ENCODE peak calls at places on chromosomes 3 and 15, in seven cellular contexts. One of them, this sample, is unnamed.

GRCh38 chr3:17412950-17413530 is 329.4 kb downstream of the TBC1D5 start:
- DNase-seq in uterus: no peak
- DNase-seq in H54: no peak
- DNase-seq in HCT116: peak
- DNase-seq in stomach: no peak
- DNase-seq in K562: peak
- DNase-seq in tibial nerve: peak
- DNase-seq in this sample: peak

GRCh38 chr3:14617508-14618023 is 34.0 kb upstream of the CCDC174 start:
- DNase-seq in uterus: no peak
- DNase-seq in H54: no peak
- DNase-seq in HCT116: no peak
- DNase-seq in stomach: no peak
- DNase-seq in K562: no peak
- DNase-seq in tibial nerve: no peak
- DNase-seq in this sample: no peak

GRCh38 chr15:32844118-32844711 is 126.4 kb downstream of the GREM1 start:
- DNase-seq in uterus: no peak
- DNase-seq in H54: no peak
- DNase-seq in HCT116: peak
- DNase-seq in stomach: no peak
- DNase-seq in K562: peak
- DNase-seq in tibial nerve: no peak
- DNase-seq in this sample: peak

GRCh38 chr15:44194397-44195150 is 497 bp downstream of the FRMD5 start:
- DNase-seq in uterus: peak
- DNase-seq in H54: peak
- DNase-seq in HCT116: no peak
- DNase-seq in stomach: peak
- DNase-seq in K562: peak
- DNase-seq in tibial nerve: no peak
- DNase-seq in this sample: peak

GRCh38 chr3:142047021-142047369 is 102.3 kb downstream of the TFDP2 start:
- DNase-seq in uterus: no peak
- DNase-seq in H54: no peak
- DNase-seq in HCT116: no peak
- DNase-seq in stomach: no peak
- DNase-seq in K562: no peak
- DNase-seq in tibial nerve: no peak
- DNase-seq in this sample: no peak

GRCh38 chr3:123688241-123688747 is 103.4 kb upstream of the HACD2 start:
- DNase-seq in uterus: no peak
- DNase-seq in H54: peak
- DNase-seq in HCT116: peak
- DNase-seq in stomach: no peak
- DNase-seq in K562: no peak
- DNase-seq in tibial nerve: no peak
- DNase-seq in this sample: no peak

GRCh38 chr3:36876181-36876936 is 68.5 kb downstream of the TRANK1 start:
- DNase-seq in uterus: no peak
- DNase-seq in H54: no peak
- DNase-seq in HCT116: no peak
- DNase-seq in stomach: no peak
- DNase-seq in K562: peak
- DNase-seq in tibial nerve: no peak
- DNase-seq in this sample: no peak

GRCh38 chr15:81939604-81940440 is 106.0 kb downstream of the MEX3B start:
- DNase-seq in uterus: no peak
- DNase-seq in H54: no peak
- DNase-seq in HCT116: peak
- DNase-seq in stomach: no peak
- DNase-seq in K562: peak
- DNase-seq in tibial nerve: no peak
- DNase-seq in this sample: peak

GRCh38 chr3:11095932-11096265 is 58.4 kb upstream of the HRH1 start:
- DNase-seq in uterus: no peak
- DNase-seq in H54: no peak
- DNase-seq in HCT116: peak
- DNase-seq in stomach: no peak
- DNase-seq in K562: peak
- DNase-seq in tibial nerve: no peak
- DNase-seq in this sample: no peak

GRCh38 chr15:99944131-99944530 is 210.9 kb upstream of the LYSMD4 start:
- DNase-seq in uterus: no peak
- DNase-seq in H54: no peak
- DNase-seq in HCT116: no peak
- DNase-seq in stomach: no peak
- DNase-seq in K562: no peak
- DNase-seq in tibial nerve: no peak
- DNase-seq in this sample: no peak

GRCh38 chr15:79157631-79158592 is 67.3 kb upstream of the RASGRF1 start:
- DNase-seq in uterus: no peak
- DNase-seq in H54: no peak
- DNase-seq in HCT116: no peak
- DNase-seq in stomach: no peak
- DNase-seq in K562: no peak
- DNase-seq in tibial nerve: no peak
- DNase-seq in this sample: no peak

GRCh38 chr3:148796799-148797198 is 30.8 kb upstream of the CPB1 start:
- DNase-seq in uterus: no peak
- DNase-seq in H54: no peak
- DNase-seq in HCT116: peak
- DNase-seq in stomach: no peak
- DNase-seq in K562: no peak
- DNase-seq in tibial nerve: no peak
- DNase-seq in this sample: no peak

GRCh38 chr15:45130291-45131000 is 652 bp downstream of the DUOX1 start:
- DNase-seq in uterus: no peak
- DNase-seq in H54: no peak
- DNase-seq in HCT116: no peak
- DNase-seq in stomach: no peak
- DNase-seq in K562: no peak
- DNase-seq in tibial nerve: no peak
- DNase-seq in this sample: no peak

GRCh38 chr3:170907519-170908234 is 760 bp downstream of the EIF5A2 start:
- DNase-seq in uterus: no peak
- DNase-seq in H54: no peak
- DNase-seq in HCT116: no peak
- DNase-seq in stomach: no peak
- DNase-seq in K562: peak
- DNase-seq in tibial nerve: no peak
- DNase-seq in this sample: peak

GRCh38 chr3:17065315-17065714 is 180.6 kb downstream of the PLCL2 start:
- DNase-seq in uterus: no peak
- DNase-seq in H54: no peak
- DNase-seq in HCT116: no peak
- DNase-seq in stomach: no peak
- DNase-seq in K562: no peak
- DNase-seq in tibial nerve: no peak
- DNase-seq in this sample: no peak

GRCh38 chr3:128374746-128375445 is 91.8 kb downstream of the DNAJB8 start:
- DNase-seq in uterus: no peak
- DNase-seq in H54: no peak
- DNase-seq in HCT116: no peak
- DNase-seq in stomach: no peak
- DNase-seq in K562: no peak
- DNase-seq in tibial nerve: no peak
- DNase-seq in this sample: no peak

DNA sequence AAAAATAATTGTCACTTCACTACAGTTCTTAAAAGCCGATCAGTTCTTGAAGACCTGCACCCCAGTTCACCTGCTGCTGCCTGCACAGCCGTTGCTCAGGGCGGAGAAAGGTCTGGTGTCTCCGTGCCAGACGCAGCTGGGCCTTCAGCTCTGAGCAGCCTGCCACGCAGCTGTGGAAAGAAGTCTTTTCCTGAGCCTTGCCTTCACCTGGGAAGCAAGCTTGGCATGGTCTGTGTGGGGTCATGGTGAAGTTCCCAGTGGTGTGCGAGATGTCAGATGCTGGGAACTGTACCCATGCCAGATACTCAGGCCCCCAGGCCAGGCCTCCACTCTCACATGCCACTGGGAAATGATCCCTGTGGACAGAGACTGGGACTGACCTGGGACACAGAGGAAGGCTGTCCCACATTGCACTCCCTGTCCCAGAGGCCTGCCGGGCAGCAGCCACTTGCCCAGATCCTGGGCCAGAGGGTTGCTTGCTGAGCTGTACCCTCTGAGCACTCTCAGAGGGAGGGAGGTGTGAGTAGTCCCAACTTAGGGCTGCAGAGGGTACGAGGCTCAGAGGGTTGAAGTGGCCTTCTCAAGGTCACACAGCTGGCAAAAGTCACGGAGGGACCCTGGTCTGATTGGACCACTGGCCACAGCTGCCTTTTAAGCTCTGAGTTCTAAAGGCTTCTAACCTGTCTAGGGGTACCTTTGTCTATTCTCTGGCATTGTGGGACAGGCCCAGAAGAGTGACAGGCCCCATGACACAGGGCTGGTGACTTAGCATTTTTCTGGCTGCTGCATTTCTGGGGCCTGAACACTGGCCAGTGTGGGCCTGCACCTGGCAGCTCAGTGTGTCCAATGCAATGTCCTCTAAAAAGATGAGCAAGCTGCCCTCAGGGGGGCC is 55.4 kb downstream of the KLF13 start:
- DNase-seq in uterus: no peak
- DNase-seq in H54: no peak
- DNase-seq in HCT116: no peak
- DNase-seq in stomach: no peak
- DNase-seq in K562: no peak
- DNase-seq in tibial nerve: no peak
- DNase-seq in this sample: peak
- TF ChIP-seq POLR2A in uterus: no peak
- TF ChIP-seq POLR2A in H54: no peak
- TF ChIP-seq POLR2A in HCT116: no peak
- TF ChIP-seq POLR2A in stomach: no peak
- TF ChIP-seq POLR2A in K562: no peak
- TF ChIP-seq POLR2A in tibial nerve: no peak
- TF ChIP-seq POLR2A in this sample: no peak

DNA sequence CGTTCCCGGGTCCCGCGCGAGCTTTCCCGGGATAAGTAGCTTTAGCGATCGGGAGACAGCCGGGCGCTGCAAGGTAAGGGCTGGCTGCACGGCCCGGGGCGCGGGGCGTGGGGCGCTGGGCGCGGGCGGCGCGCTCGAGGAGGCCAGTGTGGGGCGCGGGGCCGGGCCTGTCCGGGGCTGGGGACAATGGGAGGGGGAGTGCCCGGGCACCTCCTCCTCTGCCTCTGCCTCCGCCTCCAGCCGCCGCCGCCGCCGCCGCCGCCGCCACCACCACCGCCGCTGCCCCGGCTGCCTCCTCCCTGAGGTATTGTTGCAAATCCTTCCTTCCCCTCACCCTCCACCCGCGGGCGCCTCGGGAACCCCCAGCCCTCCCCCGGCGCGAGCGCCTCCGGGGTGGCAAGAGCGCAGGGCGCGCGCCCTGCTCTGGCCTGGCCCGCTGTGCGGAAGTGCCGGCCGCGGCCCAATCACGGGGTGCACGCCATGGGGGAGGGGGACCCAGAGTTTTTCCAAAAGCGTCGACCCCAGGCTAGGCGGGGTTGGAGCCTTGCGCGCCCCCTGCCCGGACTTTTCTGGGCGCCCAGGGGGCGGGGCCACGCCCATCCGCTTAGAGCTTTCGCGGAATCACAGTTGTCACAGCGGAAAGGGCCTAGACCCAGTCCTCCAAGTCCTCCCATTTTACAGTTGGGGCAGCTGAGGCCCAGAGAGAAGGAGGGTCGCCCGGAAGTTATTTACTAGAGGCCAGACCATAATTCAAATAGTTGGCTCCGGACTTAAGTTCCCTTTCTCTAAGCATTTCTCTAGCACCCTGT is at the start of gene LPP:
- DNase-seq in uterus: peak
- DNase-seq in H54: peak
- DNase-seq in HCT116: no peak
- DNase-seq in stomach: peak
- DNase-seq in K562: no peak
- DNase-seq in tibial nerve: peak
- DNase-seq in this sample: peak
- TF ChIP-seq POLR2A in uterus: peak
- TF ChIP-seq POLR2A in H54: no peak
- TF ChIP-seq POLR2A in HCT116: peak
- TF ChIP-seq POLR2A in stomach: no peak
- TF ChIP-seq POLR2A in K562: no peak
- TF ChIP-seq POLR2A in tibial nerve: peak
- TF ChIP-seq POLR2A in this sample: no peak

GRCh38 chr3:134373278-134373941 is 837 bp downstream of the AMOTL2 start:
- DNase-seq in uterus: peak
- DNase-seq in H54: peak
- DNase-seq in HCT116: no peak
- DNase-seq in stomach: peak
- DNase-seq in K562: no peak
- DNase-seq in tibial nerve: peak
- DNase-seq in this sample: no peak

GRCh38 chr3:134372405-134373277 is 1.6 kb downstream of the AMOTL2 start:
- DNase-seq in uterus: no peak
- DNase-seq in H54: no peak
- DNase-seq in HCT116: no peak
- DNase-seq in stomach: no peak
- DNase-seq in K562: no peak
- DNase-seq in tibial nerve: no peak
- DNase-seq in this sample: no peak

GRCh38 chr3:134374791-134375541 is 719 bp upstream of the AMOTL2 start:
- DNase-seq in uterus: peak
- DNase-seq in H54: peak
- DNase-seq in HCT116: no peak
- DNase-seq in stomach: peak
- DNase-seq in K562: no peak
- DNase-seq in tibial nerve: no peak
- DNase-seq in this sample: no peak

GRCh38 chr3:134375542-134376384 is 1.5 kb upstream of the AMOTL2 start:
- DNase-seq in uterus: no peak
- DNase-seq in H54: no peak
- DNase-seq in HCT116: no peak
- DNase-seq in stomach: no peak
- DNase-seq in K562: no peak
- DNase-seq in tibial nerve: no peak
- DNase-seq in this sample: no peak

GRCh38 chr3:134373942-134374790 is at the start of gene AMOTL2:
- DNase-seq in uterus: peak
- DNase-seq in H54: peak
- DNase-seq in HCT116: peak
- DNase-seq in stomach: peak
- DNase-seq in K562: peak
- DNase-seq in tibial nerve: peak
- DNase-seq in this sample: peak
- TF ChIP-seq POLR2A in uterus: peak
- TF ChIP-seq POLR2A in H54: peak
- TF ChIP-seq POLR2A in HCT116: peak
- TF ChIP-seq POLR2A in stomach: no peak
- TF ChIP-seq POLR2A in K562: no peak
- TF ChIP-seq POLR2A in tibial nerve: peak
- TF ChIP-seq POLR2A in this sample: no peak

DNA sequence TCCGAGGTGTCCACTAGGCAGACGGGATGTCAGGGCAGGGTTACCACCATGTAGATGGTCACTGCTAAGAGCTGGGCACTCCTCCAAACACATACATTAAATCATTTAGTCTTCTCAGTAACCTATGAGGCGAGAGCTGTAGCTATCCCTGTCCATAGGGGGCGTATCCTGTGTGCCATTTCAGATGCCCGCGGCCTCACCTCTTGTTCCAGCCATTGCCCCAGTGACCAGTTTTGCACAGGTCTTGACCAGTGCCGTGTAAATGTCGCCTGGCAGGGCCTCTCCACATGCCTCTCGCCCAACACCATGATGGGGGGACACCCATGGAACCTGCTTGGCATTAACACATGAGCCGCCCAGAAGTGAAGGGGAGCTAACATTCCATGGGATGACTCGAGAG is 20.8 kb upstream of the SRP14 start:
- DNase-seq in uterus: no peak
- DNase-seq in H54: no peak
- DNase-seq in HCT116: no peak
- DNase-seq in stomach: no peak
- DNase-seq in K562: no peak
- DNase-seq in tibial nerve: no peak
- DNase-seq in this sample: no peak
- TF ChIP-seq POLR2A in uterus: no peak
- TF ChIP-seq POLR2A in H54: no peak
- TF ChIP-seq POLR2A in HCT116: no peak
- TF ChIP-seq POLR2A in stomach: no peak
- TF ChIP-seq POLR2A in K562: no peak
- TF ChIP-seq POLR2A in tibial nerve: no peak
- TF ChIP-seq POLR2A in this sample: no peak

This sample was measured in erythroblast.